ENCODE peak calls at places on chromosomes 7 and 10, in seven cellular contexts. D, E, G, O, N, F and X are unnamed samples. For H3K36me3, the result is how much of the 10 kb centered on the place peaks cover.

GRCh38 chr10:35640951-35641429 is 1.1 kb downstream of the FZD8 start:
- DNase-seq in D (peak), E (peak), G (peak), O (peak), N (peak), F (peak), X (peak)

GRCh38 chr7:73905360-73905759 is 44.4 kb downstream of the TMEM270 start:
- DNase-seq in D (no peak), E (no peak), G (no peak), O (no peak), N (no peak), F (no peak), X (no peak)

GRCh38 chr10:25974897-25975459 is 40.9 kb downstream of the MYO3A start:
- DNase-seq in D (peak), E (no peak), G (no peak), O (no peak), N (no peak), F (no peak), X (no peak)

GRCh38 chr10:133096616-133097269 is 9.0 kb downstream of the ADGRA1 start:
- DNase-seq in D (no peak), E (no peak), G (no peak), O (no peak), N (peak), F (no peak), X (no peak)

GRCh38 chr10:27581225-27581624 is 77.1 kb downstream of the RAB18 start:
- DNase-seq in D (no peak), E (no peak), G (no peak), O (no peak), N (no peak), F (no peak), X (no peak)

GRCh38 chr10:72124984-72125383 is 36.6 kb upstream of the SPOCK2 start:
- DNase-seq in D (no peak), E (no peak), G (no peak), O (no peak), N (no peak), F (no peak), X (peak)

GRCh38 chr7:66964391-66964790 is 31.0 kb downstream of the SBDS start:
- DNase-seq in D (no peak), E (peak), G (no peak), O (no peak), N (no peak), F (no peak), X (no peak)

GRCh38 chr7:101891124-101891523 is 73.7 kb downstream of the CUX1 start:
- DNase-seq in D (no peak), E (no peak), G (no peak), O (no peak), N (no peak), F (no peak), X (no peak)

GRCh38 chr10:106355450-106355849 is 809.1 kb downstream of the SORCS1 start:
- DNase-seq in D (peak), E (no peak), G (no peak), O (no peak), N (peak), F (no peak), X (no peak)

GRCh38 chr7:27161721-27162547 is 3.4 kb downstream of the HOXA9 start:
- DNase-seq in D (no peak), E (no peak), G (no peak), O (peak), N (no peak), F (no peak), X (no peak)

GRCh38 chr7:159198016-159198724 is 53.5 kb upstream of the VIPR2 start:
- DNase-seq in D (no peak), E (no peak), G (no peak), O (no peak), N (no peak), F (no peak), X (no peak)

GRCh38 chr10:44263771-44264170 is 121.1 kb downstream of the CXCL12 start:
- DNase-seq in D (no peak), E (no peak), G (no peak), O (no peak), N (no peak), F (peak), X (no peak)

GRCh38 chr7:17559388-17559787 is 260.9 kb downstream of the AHR start:
- DNase-seq in D (no peak), E (no peak), G (no peak), O (peak), N (no peak), F (no peak), X (peak)

GRCh38 chr10:119306514-119306951 is 99.2 kb downstream of the GRK5 start:
- DNase-seq in D (no peak), E (no peak), G (peak), O (no peak), N (no peak), F (no peak), X (peak)

GRCh38 chr7:30427296-30428080 is 51.1 kb downstream of the NOD1 start:
- DNase-seq in D (no peak), E (no peak), G (no peak), O (no peak), N (no peak), F (no peak), X (no peak)

GRCh38 chr10:129955591-129956284 is 8.3 kb downstream of the EBF3 start:
- DNase-seq in D (no peak), E (no peak), G (no peak), O (no peak), N (no peak), F (no peak), X (peak)

GRCh38 chr7:139490130-139490529 is 6.7 kb upstream of the KLRG2 start:
- DNase-seq in D (no peak), E (no peak), G (no peak), O (peak), N (no peak), F (no peak), X (no peak)

GRCh38 chr7:22394739-22395138 is 37.8 kb upstream of the RAPGEF5 start:
- DNase-seq in D (no peak), E (no peak), G (no peak), O (no peak), N (no peak), F (no peak), X (no peak)

GRCh38 chr10:29926649-29927048 is 132.7 kb downstream of the JCAD start:
- DNase-seq in D (peak), E (peak), G (no peak), O (peak), N (peak), F (no peak), X (no peak)

GRCh38 chr10:110504111-110504735 is 6.5 kb downstream of the DUSP5 start:
- DNase-seq in D (no peak), E (peak), G (peak), O (peak), N (no peak), F (peak), X (peak)

GRCh38 chr7:148708026-148708685 is 9.5 kb downstream of the CUL1 start:
- DNase-seq in D (no peak), E (no peak), G (no peak), O (no peak), N (no peak), F (no peak), X (no peak)

GRCh38 chr10:61796785-61797184 is 104.7 kb upstream of the ARID5B start:
- DNase-seq in D (no peak), E (no peak), G (no peak), O (no peak), N (no peak), F (no peak), X (no peak)

GRCh38 chr10:78541528-78542470 is 508.1 kb downstream of the RPS24 start:
- DNase-seq in D (no peak), E (no peak), G (no peak), O (no peak), N (no peak), F (no peak), X (peak)

GRCh38 chr10:77159538-77160110 is 478.0 kb downstream of the KCNMA1 start:
- DNase-seq in D (no peak), E (no peak), G (no peak), O (peak), N (no peak), F (no peak), X (no peak)

GRCh38 chr7:5424689-5425506 is 1.3 kb upstream of the TNRC18 start:
- DNase-seq in D (peak), E (no peak), G (no peak), O (peak), N (peak), F (peak), X (peak)

GRCh38 chr10:22183771-22184466 is 33.9 kb downstream of the EBLN1 start:
- DNase-seq in D (no peak), E (peak), G (no peak), O (no peak), N (peak), F (no peak), X (no peak)

GRCh38 chr10:103717341-103718246 is 137.8 kb downstream of the SH3PXD2A start:
- DNase-seq in D (peak), E (no peak), G (no peak), O (peak), N (no peak), F (no peak), X (no peak)

GRCh38 chr10:988667-989545 is 672 bp downstream of the GTPBP4 start:
- DNase-seq in D (no peak), E (no peak), G (no peak), O (peak), N (no peak), F (no peak), X (no peak)

GRCh38 chr10:30059209-30060107 is at the start of gene JCAD:
- DNase-seq in D (peak), E (no peak), G (peak), O (peak), N (peak), F (peak), X (peak)

GRCh38 chr10:80165173-80165572 is 32.6 kb downstream of the PLAC9 start:
- DNase-seq in D (no peak), E (peak), G (no peak), O (peak), N (no peak), F (no peak), X (no peak)

GRCh38 chr10:11687357-11687771 is 54.8 kb upstream of the ECHDC3 start:
- DNase-seq in D (no peak), E (no peak), G (no peak), O (peak), N (no peak), F (no peak), X (peak)

GRCh38 chr7:91940171-91940570 is 491 bp upstream of the AKAP9 start:
- DNase-seq in D (peak), E (peak), G (peak), O (no peak), N (peak), F (peak), X (peak)

GRCh38 chr10:25661632-25662031 is 272.4 kb upstream of the MYO3A start:
- DNase-seq in D (no peak), E (no peak), G (no peak), O (no peak), N (no peak), F (no peak), X (no peak)

GRCh38 chr7:130210181-130210935 is 2.7 kb downstream of the SSMEM1 start:
- DNase-seq in D (no peak), E (no peak), G (no peak), O (peak), N (peak), F (no peak), X (no peak)

GRCh38 chr7:80584778-80585177 is 53.7 kb upstream of the CD36 start:
- DNase-seq in D (no peak), E (peak), G (no peak), O (peak), N (no peak), F (no peak), X (peak)

GRCh38 chr10:71939861-71940474 is 24.2 kb upstream of the CHST3 start:
- DNase-seq in D (no peak), E (no peak), G (no peak), O (no peak), N (no peak), F (no peak), X (no peak)

DNA sequence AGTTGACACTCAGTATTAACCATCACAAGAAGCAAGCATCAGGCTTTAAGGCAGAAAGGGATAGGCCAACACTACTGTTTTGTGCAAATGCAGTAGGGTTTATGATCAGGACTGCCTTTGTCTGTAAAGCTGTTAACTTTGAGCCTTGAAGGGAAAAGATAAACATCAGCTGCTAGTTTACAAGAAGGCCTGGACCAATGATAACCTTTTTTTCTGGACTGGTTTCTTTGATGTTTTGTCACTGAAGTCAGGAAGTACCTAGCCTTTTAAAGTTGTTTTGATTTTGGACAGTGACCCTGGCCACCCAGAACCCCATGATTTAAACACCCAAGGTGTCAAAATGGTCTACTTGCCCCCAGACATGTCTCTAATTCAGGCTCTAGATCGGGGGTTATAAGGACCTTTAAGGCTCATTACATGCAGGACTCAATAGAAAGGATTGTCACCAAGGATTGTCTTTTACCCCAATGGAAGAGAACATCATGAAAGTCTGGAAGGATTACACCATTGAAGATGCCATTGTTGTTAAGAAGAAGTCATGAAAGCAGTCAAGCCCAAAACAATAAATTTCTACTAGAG is 50.1 kb downstream of the CROT start:
- DNase-seq in D (no peak), E (no peak), G (no peak), O (no peak), N (no peak), F (no peak), X (no peak)
- H3K36me3 ChIP-seq in D (half or more), E (under half), G (under half), O (under half), N (under half), F (under half), X (under half)

GRCh38 chr10:14584643-14585042 is 190.1 kb downstream of the FAM107B start:
- DNase-seq in D (no peak), E (no peak), G (no peak), O (no peak), N (no peak), F (no peak), X (no peak)
- H3K36me3 ChIP-seq in D (under half), E (under half), G (under half), O (under half), N (under half), F (under half), X (under half)

DNA sequence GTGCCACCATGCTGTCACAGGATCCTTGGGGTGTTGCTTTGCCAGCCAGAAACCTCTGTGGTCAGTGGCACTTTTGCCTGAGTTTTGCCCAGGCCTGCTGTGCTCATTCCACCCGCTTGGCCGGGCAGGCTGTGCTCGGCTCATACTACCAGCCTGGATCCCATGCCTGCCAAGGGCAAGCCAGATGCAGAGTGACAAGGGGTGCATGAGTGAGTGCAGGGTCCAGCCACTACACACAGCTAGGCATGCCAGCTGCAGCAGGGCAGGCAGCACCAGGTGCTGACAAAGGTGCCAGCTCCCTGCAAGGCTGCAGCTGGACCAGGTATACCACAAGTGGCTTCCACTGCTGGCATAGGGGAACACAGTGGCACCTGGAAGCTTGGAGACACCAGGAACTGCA is 28.6 kb downstream of the C10orf67 start:
- DNase-seq in D (no peak), E (no peak), G (no peak), O (no peak), N (no peak), F (no peak), X (no peak)
- H3K36me3 ChIP-seq in D (under half), E (under half), G (under half), O (under half), N (under half), F (under half), X (under half)

GRCh38 chr7:3995187-3995586 is 686.9 kb upstream of the FOXK1 start:
- DNase-seq in D (peak), E (no peak), G (no peak), O (no peak), N (peak), F (no peak), X (no peak)
- H3K36me3 ChIP-seq in D (under half), E (under half), G (under half), O (under half), N (under half), F (under half), X (under half)